ENCODE peak calls at places on chromosomes 5 and 9, in nine cellular contexts. E is AG04449; B is T-helper 1 cell; P is epithelial cell of esophagus; Y is cardiac muscle cell; K is H54; R is stimulated activated CD4-positive, alpha-beta T cell treated with anti-CD3 and anti-CD28 coated beads, Interleukin-1b, Interleukin-23, amount 100 ng/mL, for 24 hours; L is suprapubic skin; G is dermis microvascular lymphatic vessel endothelial cell. O is an unnamed sample.

GRCh38 chr9:134215709-134216448 is 51.5 kb upstream of the RNU6ATAC start:
- DNase-seq in E (peak), B (no peak), P (no peak), Y (peak), K (no peak), R (no peak), L (no peak), G (peak), O (peak)

GRCh38 chr9:124628741-124629140 is 121.5 kb upstream of the NR5A1 start:
- DNase-seq in E (no peak), B (no peak), P (no peak), Y (no peak), K (no peak), R (no peak), L (no peak), G (no peak), O (no peak)

GRCh38 chr5:37722236-37723146 is 117.3 kb downstream of the GDNF start:
- DNase-seq in E (peak), B (no peak), P (peak), Y (peak), K (no peak), R (no peak), L (no peak), G (no peak), O (no peak)

GRCh38 chr9:121598167-121599000 is 53.0 kb upstream of the DAB2IP start:
- DNase-seq in E (peak), B (no peak), P (peak), Y (peak), K (no peak), R (no peak), L (peak), G (no peak), O (peak)

GRCh38 chr9:12884736-12885395 is 110.0 kb downstream of the LURAP1L start:
- DNase-seq in E (peak), B (no peak), P (peak), Y (peak), K (peak), R (no peak), L (no peak), G (peak), O (no peak)

GRCh38 chr9:33187519-33188218 is 20.5 kb upstream of the B4GALT1 start:
- DNase-seq in E (no peak), B (no peak), P (no peak), Y (peak), K (no peak), R (no peak), L (no peak), G (no peak), O (peak)

GRCh38 chr9:6414291-6414690 is 1.3 kb downstream of the UHRF2 start:
- DNase-seq in E (peak), B (no peak), P (peak), Y (peak), K (no peak), R (no peak), L (no peak), G (no peak), O (no peak)

GRCh38 chr9:27367922-27368316 is 71.0 kb upstream of the EQTN start:
- DNase-seq in E (no peak), B (no peak), P (no peak), Y (no peak), K (no peak), R (no peak), L (no peak), G (no peak), O (no peak)

GRCh38 chr9:124467410-124468060 is 17.3 kb downstream of the ADGRD2 start:
- DNase-seq in E (no peak), B (no peak), P (no peak), Y (no peak), K (no peak), R (no peak), L (no peak), G (no peak), O (peak)

GRCh38 chr5:159737263-159737662 is 179.0 kb upstream of the ADRA1B start:
- DNase-seq in E (no peak), B (no peak), P (no peak), Y (no peak), K (no peak), R (no peak), L (no peak), G (no peak), O (no peak)

GRCh38 chr5:125521289-125521688 is 774.9 kb upstream of the ZNF608 start:
- DNase-seq in E (no peak), B (no peak), P (no peak), Y (no peak), K (no peak), R (no peak), L (no peak), G (no peak), O (no peak)

GRCh38 chr5:150113047-150113744 is 26.8 kb upstream of the CSF1R start:
- DNase-seq in E (no peak), B (no peak), P (peak), Y (peak), K (no peak), R (no peak), L (peak), G (no peak), O (no peak)

GRCh38 chr9:26131891-26132290 is 453.6 kb upstream of the TUSC1 start:
- DNase-seq in E (no peak), B (no peak), P (no peak), Y (peak), K (no peak), R (no peak), L (no peak), G (peak), O (no peak)

GRCh38 chr5:126054593-126055347 is 368.4 kb upstream of the GRAMD2B start:
- DNase-seq in E (no peak), B (no peak), P (no peak), Y (no peak), K (no peak), R (no peak), L (no peak), G (no peak), O (no peak)

GRCh38 chr9:111516061-111516465 is 8.9 kb upstream of the ZNF483 start:
- DNase-seq in E (no peak), B (no peak), P (peak), Y (peak), K (no peak), R (no peak), L (no peak), G (no peak), O (no peak)

GRCh38 chr9:125758986-125759811 is 12.0 kb downstream of the PBX3 start:
- DNase-seq in E (no peak), B (no peak), P (no peak), Y (peak), K (no peak), R (no peak), L (no peak), G (no peak), O (no peak)

GRCh38 chr9:133981958-133982681 is 10.0 kb downstream of the VAV2 start:
- DNase-seq in E (no peak), B (no peak), P (no peak), Y (no peak), K (no peak), R (no peak), L (peak), G (no peak), O (no peak)

GRCh38 chr5:89769975-89770374 is 639.6 kb downstream of the CETN3 start:
- DNase-seq in E (peak), B (no peak), P (peak), Y (peak), K (peak), R (no peak), L (no peak), G (no peak), O (no peak)

GRCh38 chr5:181160144-181160754 is 12.9 kb downstream of the OR2V2 start:
- DNase-seq in E (no peak), B (peak), P (peak), Y (peak), K (no peak), R (peak), L (peak), G (no peak), O (peak)

GRCh38 chr5:32909207-32909606 is 198.1 kb downstream of the NPR3 start:
- DNase-seq in E (peak), B (no peak), P (no peak), Y (peak), K (no peak), R (no peak), L (no peak), G (no peak), O (no peak)

GRCh38 chr5:92801921-92802320 is 779.1 kb downstream of the NR2F1-AS1 start:
- DNase-seq in E (no peak), B (no peak), P (no peak), Y (no peak), K (no peak), R (no peak), L (no peak), G (no peak), O (no peak)

GRCh38 chr9:563200-563599 is 278.3 kb upstream of the DMRT1 start:
- DNase-seq in E (no peak), B (no peak), P (no peak), Y (no peak), K (no peak), R (no peak), L (no peak), G (no peak), O (no peak)

GRCh38 chr9:37682951-37683350 is 32.2 kb downstream of the FRMPD1 start:
- DNase-seq in E (no peak), B (no peak), P (no peak), Y (no peak), K (no peak), R (no peak), L (no peak), G (no peak), O (no peak)

GRCh38 chr5:88772047-88772446 is 110.9 kb downstream of the MEF2C start:
- DNase-seq in E (no peak), B (no peak), P (no peak), Y (no peak), K (no peak), R (no peak), L (no peak), G (no peak), O (no peak)

GRCh38 chr5:14440598-14441401 is 140.8 kb upstream of the OTULINL start:
- DNase-seq in E (peak), B (no peak), P (peak), Y (peak), K (no peak), R (no peak), L (no peak), G (no peak), O (peak)

GRCh38 chr5:174271316-174271715 is 225.8 kb downstream of the NSG2 start:
- DNase-seq in E (no peak), B (no peak), P (peak), Y (no peak), K (no peak), R (no peak), L (no peak), G (no peak), O (no peak)

O was measured in psoas muscle.